ENCODE peak calls at places on chromosomes 1 and 21, in seven cellular contexts. One of them, this sample, is unnamed.

GRCh38 chr1:97047412-97047793 is 325.8 kb downstream of the PTBP2 start:
- DNase-seq in K562: no peak
- DNase-seq in H1: no peak
- DNase-seq in GM12878: no peak
- DNase-seq in SK-N-SH: no peak
- DNase-seq in GM12892: no peak
- DNase-seq in HepG2: no peak
- DNase-seq in this sample: no peak

GRCh38 chr1:183537405-183537804 is 52.9 kb downstream of the NCF2 start:
- DNase-seq in GM12892: no peak
- DNase-seq in H1: no peak
- DNase-seq in K562: no peak
- DNase-seq in HepG2: no peak
- DNase-seq in GM12878: no peak
- DNase-seq in SK-N-SH: no peak
- DNase-seq in this sample: no peak

GRCh38 chr1:221430133-221430960 is 311.5 kb downstream of the DUSP10 start:
- DNase-seq in K562: no peak
- DNase-seq in H1: no peak
- DNase-seq in SK-N-SH: no peak
- DNase-seq in HepG2: no peak
- DNase-seq in GM12878: no peak
- DNase-seq in GM12892: no peak
- DNase-seq in this sample: no peak

GRCh38 chr1:31239653-31240241 is at the start of gene NKAIN1:
- DNase-seq in HepG2: no peak
- DNase-seq in K562: peak
- DNase-seq in SK-N-SH: peak
- DNase-seq in GM12892: no peak
- DNase-seq in GM12878: no peak
- DNase-seq in H1: peak
- DNase-seq in this sample: no peak

GRCh38 chr1:151820940-151821339 is 10.7 kb downstream of the RORC start:
- DNase-seq in K562: no peak
- DNase-seq in HepG2: no peak
- DNase-seq in SK-N-SH: peak
- DNase-seq in H1: no peak
- DNase-seq in GM12878: no peak
- DNase-seq in GM12892: no peak
- DNase-seq in this sample: no peak

GRCh38 chr1:19737413-19737812 is 62.3 kb downstream of the TMCO4 start:
- DNase-seq in GM12892: no peak
- DNase-seq in H1: no peak
- DNase-seq in GM12878: no peak
- DNase-seq in K562: no peak
- DNase-seq in SK-N-SH: no peak
- DNase-seq in HepG2: no peak
- DNase-seq in this sample: no peak

GRCh38 chr1:220818421-220819173 is 31.9 kb downstream of the MTARC1 start:
- DNase-seq in HepG2: no peak
- DNase-seq in GM12892: no peak
- DNase-seq in SK-N-SH: no peak
- DNase-seq in GM12878: no peak
- DNase-seq in H1: peak
- DNase-seq in K562: no peak
- DNase-seq in this sample: no peak

GRCh38 chr1:2073382-2074230 is 23.4 kb downstream of the PRKCZ start:
- DNase-seq in K562: peak
- DNase-seq in HepG2: no peak
- DNase-seq in GM12878: no peak
- DNase-seq in H1: no peak
- DNase-seq in SK-N-SH: peak
- DNase-seq in GM12892: no peak
- DNase-seq in this sample: no peak

GRCh38 chr1:246782120-246782900 is 58.1 kb downstream of the SCCPDH start:
- DNase-seq in SK-N-SH: peak
- DNase-seq in K562: peak
- DNase-seq in H1: no peak
- DNase-seq in GM12892: no peak
- DNase-seq in HepG2: peak
- DNase-seq in GM12878: peak
- DNase-seq in this sample: no peak

GRCh38 chr1:209885403-209886218 is 52.4 kb upstream of the SYT14 start:
- DNase-seq in H1: no peak
- DNase-seq in HepG2: no peak
- DNase-seq in SK-N-SH: no peak
- DNase-seq in GM12892: no peak
- DNase-seq in GM12878: no peak
- DNase-seq in K562: no peak
- DNase-seq in this sample: no peak

GRCh38 chr1:204331275-204331674 is 28.5 kb downstream of the PLEKHA6 start:
- DNase-seq in GM12892: no peak
- DNase-seq in K562: no peak
- DNase-seq in GM12878: no peak
- DNase-seq in SK-N-SH: no peak
- DNase-seq in H1: no peak
- DNase-seq in HepG2: no peak
- DNase-seq in this sample: no peak

GRCh38 chr1:156387899-156388813 is 19.1 kb downstream of the RHBG start:
- DNase-seq in HepG2: peak
- DNase-seq in GM12878: no peak
- DNase-seq in H1: no peak
- DNase-seq in GM12892: no peak
- DNase-seq in K562: no peak
- DNase-seq in SK-N-SH: no peak
- DNase-seq in this sample: no peak

GRCh38 chr1:29453502-29454240 is 217.3 kb downstream of the PTPRU start:
- DNase-seq in HepG2: peak
- DNase-seq in K562: peak
- DNase-seq in GM12878: no peak
- DNase-seq in H1: peak
- DNase-seq in GM12892: peak
- DNase-seq in SK-N-SH: peak
- DNase-seq in this sample: peak

GRCh38 chr1:156726549-156727226 is 1.6 kb upstream of the METTL25B start:
- DNase-seq in H1: no peak
- DNase-seq in GM12878: no peak
- DNase-seq in K562: peak
- DNase-seq in SK-N-SH: peak
- DNase-seq in GM12892: no peak
- DNase-seq in HepG2: peak
- DNase-seq in this sample: no peak

GRCh38 chr1:221689138-221689537 is 52.8 kb downstream of the DUSP10 start:
- DNase-seq in H1: no peak
- DNase-seq in GM12878: no peak
- DNase-seq in GM12892: no peak
- DNase-seq in SK-N-SH: no peak
- DNase-seq in K562: no peak
- DNase-seq in HepG2: no peak
- DNase-seq in this sample: no peak

GRCh38 chr1:245322673-245323072 is 167.9 kb downstream of the KIF26B start:
- DNase-seq in K562: no peak
- DNase-seq in H1: no peak
- DNase-seq in HepG2: no peak
- DNase-seq in GM12892: no peak
- DNase-seq in GM12878: no peak
- DNase-seq in SK-N-SH: no peak
- DNase-seq in this sample: no peak

GRCh38 chr1:29739176-29739575 is 502.9 kb downstream of the PTPRU start:
- DNase-seq in H1: no peak
- DNase-seq in GM12892: no peak
- DNase-seq in K562: peak
- DNase-seq in GM12878: no peak
- DNase-seq in SK-N-SH: no peak
- DNase-seq in HepG2: no peak
- DNase-seq in this sample: no peak

GRCh38 chr1:70459502-70460225 is 48.6 kb downstream of the CTH start:
- DNase-seq in GM12892: no peak
- DNase-seq in GM12878: no peak
- DNase-seq in K562: peak
- DNase-seq in SK-N-SH: no peak
- DNase-seq in HepG2: no peak
- DNase-seq in H1: no peak
- DNase-seq in this sample: no peak

GRCh38 chr1:40662864-40663263 is 2.6 kb downstream of the RIMS3 start:
- DNase-seq in H1: no peak
- DNase-seq in GM12892: no peak
- DNase-seq in HepG2: no peak
- DNase-seq in SK-N-SH: no peak
- DNase-seq in K562: no peak
- DNase-seq in GM12878: no peak
- DNase-seq in this sample: no peak

GRCh38 chr1:228013322-228014234 is 6.8 kb downstream of the WNT3A start:
- DNase-seq in HepG2: no peak
- DNase-seq in SK-N-SH: no peak
- DNase-seq in GM12878: no peak
- DNase-seq in GM12892: no peak
- DNase-seq in K562: no peak
- DNase-seq in H1: no peak
- DNase-seq in this sample: no peak

GRCh38 chr21:38376235-38376634 is 119.4 kb downstream of the KCNJ15 start:
- DNase-seq in GM12878: no peak
- DNase-seq in K562: no peak
- DNase-seq in GM12892: no peak
- DNase-seq in H1: no peak
- DNase-seq in HepG2: no peak
- DNase-seq in SK-N-SH: no peak
- DNase-seq in this sample: no peak

GRCh38 chr21:38380391-38381137 is 117.7 kb downstream of the ERG start:
- DNase-seq in GM12878: no peak
- DNase-seq in GM12892: no peak
- DNase-seq in H1: no peak
- DNase-seq in HepG2: no peak
- DNase-seq in SK-N-SH: peak
- DNase-seq in K562: no peak
- DNase-seq in this sample: no peak

GRCh38 chr21:38377165-38378093 is 120.6 kb downstream of the KCNJ15 start:
- DNase-seq in HepG2: no peak
- DNase-seq in GM12892: no peak
- DNase-seq in GM12878: no peak
- DNase-seq in H1: no peak
- DNase-seq in SK-N-SH: peak
- DNase-seq in K562: no peak
- DNase-seq in this sample: no peak

GRCh38 chr21:38376693-38377092 is 119.9 kb downstream of the KCNJ15 start:
- DNase-seq in K562: no peak
- DNase-seq in GM12878: no peak
- DNase-seq in H1: no peak
- DNase-seq in GM12892: no peak
- DNase-seq in SK-N-SH: no peak
- DNase-seq in HepG2: no peak
- DNase-seq in this sample: no peak

GRCh38 chr21:38379171-38379570 is 119.1 kb downstream of the ERG start:
- DNase-seq in GM12878: no peak
- DNase-seq in K562: no peak
- DNase-seq in HepG2: no peak
- DNase-seq in GM12892: no peak
- DNase-seq in H1: no peak
- DNase-seq in SK-N-SH: no peak
- DNase-seq in this sample: no peak
- TF ChIP-seq TAF1 in GM12878: no peak
- TF ChIP-seq TAF1 in K562: no peak
- TF ChIP-seq TAF1 in HepG2: no peak
- TF ChIP-seq TAF1 in GM12892: no peak
- TF ChIP-seq TAF1 in H1: no peak
- TF ChIP-seq TAF1 in SK-N-SH: no peak
- TF ChIP-seq TAF1 in this sample: no peak

GRCh38 chr21:39137248-39138186 is 45.7 kb downstream of the PSMG1 start:
- DNase-seq in GM12892: no peak
- DNase-seq in H1: no peak
- DNase-seq in GM12878: no peak
- DNase-seq in K562: peak
- DNase-seq in SK-N-SH: peak
- DNase-seq in HepG2: peak
- DNase-seq in this sample: no peak
- TF ChIP-seq TAF1 in GM12892: no peak
- TF ChIP-seq TAF1 in H1: no peak
- TF ChIP-seq TAF1 in GM12878: no peak
- TF ChIP-seq TAF1 in K562: no peak
- TF ChIP-seq TAF1 in SK-N-SH: no peak
- TF ChIP-seq TAF1 in HepG2: no peak
- TF ChIP-seq TAF1 in this sample: no peak

DNA sequence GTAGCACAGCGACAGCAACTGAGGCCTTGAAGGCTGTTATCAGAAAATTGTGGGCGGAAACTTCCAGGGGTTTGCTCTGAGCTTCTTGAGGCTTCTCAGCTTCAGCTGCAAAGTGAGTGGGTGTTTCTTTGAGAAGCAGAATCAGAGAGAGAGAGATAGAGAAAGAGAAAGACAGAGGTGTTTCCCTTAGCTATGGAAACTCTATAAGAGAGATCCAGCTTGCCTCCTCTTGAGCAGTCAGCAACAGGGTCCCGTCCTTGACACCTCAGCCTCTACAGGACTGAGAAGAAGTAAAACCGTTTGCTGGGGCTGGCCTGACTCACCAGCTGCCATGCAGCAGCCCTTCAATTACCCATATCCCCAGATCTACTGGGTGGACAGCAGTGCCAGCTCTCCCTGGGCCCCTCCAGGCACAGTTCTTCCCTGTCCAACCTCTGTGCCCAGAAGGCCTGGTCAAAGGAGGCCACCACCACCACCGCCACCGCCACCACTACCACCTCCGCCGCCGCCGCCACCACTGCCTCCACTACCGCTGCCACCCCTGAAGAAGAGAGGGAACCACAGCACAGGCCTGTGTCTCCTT is at the start of gene FASLG:
- DNase-seq in K562: peak
- DNase-seq in GM12892: no peak
- DNase-seq in SK-N-SH: no peak
- DNase-seq in H1: no peak
- DNase-seq in HepG2: no peak
- DNase-seq in GM12878: no peak
- DNase-seq in this sample: no peak
- TF ChIP-seq TAF1 in K562: no peak
- TF ChIP-seq TAF1 in GM12892: no peak
- TF ChIP-seq TAF1 in SK-N-SH: no peak
- TF ChIP-seq TAF1 in H1: no peak
- TF ChIP-seq TAF1 in HepG2: no peak
- TF ChIP-seq TAF1 in GM12878: no peak
- TF ChIP-seq TAF1 in this sample: no peak

DNA sequence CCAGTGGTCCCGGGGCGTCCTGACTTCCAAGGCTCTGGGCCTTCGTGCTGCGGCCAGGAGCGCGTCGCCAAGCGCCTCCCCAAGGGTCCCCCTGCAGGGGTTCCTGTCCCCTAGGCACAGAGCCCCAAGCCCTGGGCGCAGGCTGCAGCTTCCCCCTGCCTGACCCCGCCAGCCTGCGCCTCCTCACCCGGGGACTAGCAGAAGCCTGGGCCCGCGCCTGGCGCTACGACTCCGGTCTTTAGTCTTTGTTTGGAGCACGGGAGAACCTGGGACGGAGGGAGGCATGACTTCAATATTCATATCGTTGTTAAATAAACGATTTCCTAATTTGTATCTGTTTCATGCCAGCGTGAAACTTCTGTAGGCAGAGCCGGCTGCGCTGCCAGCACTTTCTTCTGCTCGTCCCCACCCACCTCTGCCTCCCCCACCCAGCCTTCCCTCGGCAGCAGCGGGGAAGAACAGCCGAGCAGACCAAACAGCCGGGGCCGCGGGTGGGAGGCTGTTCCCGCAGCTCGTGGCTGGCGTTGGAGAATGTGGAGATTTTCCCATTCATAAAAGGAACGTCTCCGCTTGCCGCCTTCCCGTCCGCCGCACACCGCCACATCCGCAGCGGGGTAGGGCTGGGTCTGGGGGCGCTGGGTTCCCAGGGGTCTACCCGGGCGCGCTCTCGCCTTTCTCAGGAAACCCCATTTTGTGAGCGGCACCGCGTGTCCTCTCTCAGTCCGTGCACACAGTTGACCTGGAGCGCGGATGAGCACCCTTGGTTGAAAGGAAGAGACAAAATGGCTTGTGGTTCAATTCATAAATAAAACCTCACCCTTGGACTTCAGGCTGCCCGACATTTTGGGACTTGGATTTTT is 777 bp upstream of the TRIM67 start:
- DNase-seq in SK-N-SH: peak
- DNase-seq in K562: no peak
- DNase-seq in H1: no peak
- DNase-seq in GM12892: no peak
- DNase-seq in GM12878: no peak
- DNase-seq in HepG2: no peak
- DNase-seq in this sample: no peak
- TF ChIP-seq TAF1 in SK-N-SH: no peak
- TF ChIP-seq TAF1 in K562: no peak
- TF ChIP-seq TAF1 in H1: no peak
- TF ChIP-seq TAF1 in GM12892: no peak
- TF ChIP-seq TAF1 in GM12878: no peak
- TF ChIP-seq TAF1 in HepG2: no peak
- TF ChIP-seq TAF1 in this sample: no peak